ENCODE peak calls at places on chromosomes 1 and 21, in nine cellular contexts. N, W, T, F, Q, D, X, L and Z are unnamed samples.

GRCh38 chr1:192936313-192937018 is 122.7 kb downstream of the UCHL5 start:
- DNase-seq in N (no peak), W (no peak), T (no peak), F (peak), Q (no peak), D (no peak), X (peak), L (no peak), Z (peak)

GRCh38 chr1:175536369-175536768 is 207.0 kb downstream of the TNR start:
- DNase-seq in N (no peak), W (no peak), T (peak), F (peak), Q (no peak), D (no peak), X (peak), L (no peak), Z (no peak)

GRCh38 chr21:45535341-45536081 is 6.7 kb downstream of the SLC19A1 start:
- DNase-seq in N (no peak), W (peak), T (no peak), F (no peak), Q (no peak), D (no peak), X (no peak), L (peak), Z (no peak)

GRCh38 chr21:31543191-31543590 is 116.3 kb upstream of the SOD1 start:
- DNase-seq in N (no peak), W (peak), T (no peak), F (peak), Q (peak), D (no peak), X (no peak), L (no peak), Z (peak)

GRCh38 chr1:161071886-161072371 is 2.2 kb upstream of the ARHGAP30 start:
- DNase-seq in N (peak), W (peak), T (peak), F (peak), Q (peak), D (peak), X (no peak), L (peak), Z (peak)

GRCh38 chr1:175848329-175848728 is 104.9 kb upstream of the TNR start:
- DNase-seq in N (no peak), W (no peak), T (no peak), F (no peak), Q (no peak), D (no peak), X (no peak), L (no peak), Z (no peak)

GRCh38 chr1:233326995-233327937 is at the start of gene MAP3K21:
- DNase-seq in N (peak), W (peak), T (peak), F (peak), Q (peak), D (peak), X (peak), L (peak), Z (no peak)

GRCh38 chr1:82321794-82322193 is 521.1 kb downstream of the ADGRL2 start:
- DNase-seq in N (no peak), W (no peak), T (peak), F (peak), Q (no peak), D (no peak), X (peak), L (no peak), Z (no peak)

GRCh38 chr1:41416081-41416480 is 54.8 kb downstream of the FOXO6 start:
- DNase-seq in N (peak), W (no peak), T (no peak), F (no peak), Q (no peak), D (no peak), X (no peak), L (peak), Z (no peak)

GRCh38 chr1:98360864-98361263 is 300.7 kb upstream of the SNX7 start:
- DNase-seq in N (no peak), W (no peak), T (no peak), F (no peak), Q (no peak), D (no peak), X (no peak), L (no peak), Z (no peak)

GRCh38 chr1:54716299-54717047 is 812 bp downstream of the TTC4 start:
- DNase-seq in N (no peak), W (no peak), T (peak), F (peak), Q (no peak), D (no peak), X (no peak), L (no peak), Z (peak)

GRCh38 chr1:199298825-199299224 is 660.0 kb downstream of the PTPRC start:
- DNase-seq in N (no peak), W (no peak), T (no peak), F (peak), Q (no peak), D (no peak), X (no peak), L (no peak), Z (peak)

GRCh38 chr1:206012086-206012859 is 9.1 kb upstream of the RAB7B start:
- DNase-seq in N (no peak), W (peak), T (no peak), F (no peak), Q (peak), D (peak), X (no peak), L (peak), Z (no peak)

GRCh38 chr1:98702976-98703375 is 41.5 kb downstream of the SNX7 start:
- DNase-seq in N (no peak), W (no peak), T (peak), F (peak), Q (no peak), D (no peak), X (no peak), L (no peak), Z (peak)

GRCh38 chr1:11673089-11673769 is 7.7 kb downstream of the MAD2L2 start:
- DNase-seq in N (no peak), W (no peak), T (no peak), F (no peak), Q (no peak), D (no peak), X (no peak), L (no peak), Z (no peak)

GRCh38 chr1:11678442-11678841 is 2.5 kb downstream of the MAD2L2 start:
- DNase-seq in N (no peak), W (no peak), T (no peak), F (no peak), Q (no peak), D (no peak), X (no peak), L (no peak), Z (no peak)

GRCh38 chr1:11674488-11674887 is 6.5 kb downstream of the MAD2L2 start:
- DNase-seq in N (no peak), W (no peak), T (no peak), F (no peak), Q (no peak), D (no peak), X (no peak), L (no peak), Z (no peak)

GRCh38 chr1:11675362-11675761 is 5.6 kb downstream of the MAD2L2 start:
- DNase-seq in N (no peak), W (no peak), T (no peak), F (no peak), Q (no peak), D (no peak), X (no peak), L (no peak), Z (no peak)

DNA sequence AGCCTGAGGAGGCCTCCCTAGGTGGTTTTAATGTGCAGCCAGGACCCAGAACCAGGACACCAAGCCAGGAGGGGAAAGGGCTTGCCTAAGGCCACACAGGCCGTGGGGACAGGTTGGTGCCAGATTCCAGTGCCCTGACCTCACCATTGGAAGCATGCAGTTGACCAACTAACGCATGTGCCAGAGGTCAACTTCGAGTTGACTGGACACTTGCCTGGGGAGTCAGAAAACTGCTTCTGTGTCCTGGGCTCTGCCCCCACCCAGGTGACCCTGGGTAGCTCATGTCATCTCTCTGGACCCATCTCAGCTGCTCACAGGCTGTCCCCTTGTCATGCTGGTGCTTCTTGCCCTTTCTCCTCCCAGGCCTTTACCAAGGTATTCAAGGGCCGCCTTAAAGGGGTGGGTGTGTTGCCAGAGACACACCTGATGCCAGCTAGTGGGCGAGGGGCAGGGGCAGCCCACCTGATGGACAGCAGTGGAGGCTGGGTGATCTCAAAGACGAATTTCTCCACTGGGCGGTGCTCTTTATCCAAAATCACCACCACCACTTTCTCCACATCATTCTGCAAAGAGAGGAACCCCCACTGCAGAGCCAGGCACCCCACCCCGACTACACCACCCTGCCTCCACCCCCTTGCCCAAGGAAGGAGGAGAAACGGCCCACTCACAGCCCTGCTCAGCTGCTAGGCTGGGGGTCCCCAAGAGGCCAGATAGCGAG is 4.4 kb downstream of the MAD2L2 start:
- DNase-seq in N (no peak), W (no peak), T (no peak), F (no peak), Q (no peak), D (no peak), X (no peak), L (no peak), Z (no peak)
- TF ChIP-seq CTCF in N (no peak), W (no peak), T (no peak), F (no peak), Q (no peak), D (no peak), X (no peak), L (no peak), Z (no peak)

GRCh38 chr1:201480231-201481003 is 11.4 kb upstream of the PHLDA3 start:
- DNase-seq in N (peak), W (peak), T (peak), F (no peak), Q (peak), D (peak), X (no peak), L (peak), Z (peak)

GRCh38 chr1:201483373-201483949 is 14.5 kb upstream of the PHLDA3 start:
- DNase-seq in N (no peak), W (no peak), T (no peak), F (no peak), Q (no peak), D (peak), X (no peak), L (no peak), Z (no peak)

GRCh38 chr1:201481004-201481380 is 12.0 kb upstream of the PHLDA3 start:
- DNase-seq in N (no peak), W (no peak), T (no peak), F (no peak), Q (no peak), D (no peak), X (no peak), L (no peak), Z (no peak)

GRCh38 chr1:201482755-201483154 is 13.8 kb upstream of the PHLDA3 start:
- DNase-seq in N (no peak), W (no peak), T (no peak), F (no peak), Q (no peak), D (no peak), X (no peak), L (no peak), Z (no peak)

GRCh38 chr1:201481761-201482493 is 12.9 kb upstream of the PHLDA3 start:
- DNase-seq in N (peak), W (peak), T (peak), F (peak), Q (peak), D (peak), X (peak), L (peak), Z (peak)
- H3K4me3 ChIP-seq in N (peak), W (peak), T (peak), F (no peak), Q (peak), D (peak), X (no peak), L (no peak), Z (peak)

GRCh38 chr1:67484492-67484891 is 54.3 kb upstream of the SERBP1 start:
- DNase-seq in N (no peak), W (no peak), T (no peak), F (peak), Q (no peak), D (peak), X (no peak), L (no peak), Z (peak)

GRCh38 chr1:67493148-67493547 is 62.9 kb upstream of the SERBP1 start:
- DNase-seq in N (no peak), W (no peak), T (no peak), F (no peak), Q (no peak), D (no peak), X (no peak), L (no peak), Z (no peak)

GRCh38 chr1:67485046-67485811 is 55.0 kb upstream of the SERBP1 start:
- DNase-seq in N (no peak), W (no peak), T (peak), F (no peak), Q (no peak), D (no peak), X (no peak), L (no peak), Z (no peak)

GRCh38 chr1:67491280-67491679 is 61.1 kb upstream of the SERBP1 start:
- DNase-seq in N (no peak), W (no peak), T (no peak), F (no peak), Q (no peak), D (no peak), X (no peak), L (no peak), Z (no peak)

DNA sequence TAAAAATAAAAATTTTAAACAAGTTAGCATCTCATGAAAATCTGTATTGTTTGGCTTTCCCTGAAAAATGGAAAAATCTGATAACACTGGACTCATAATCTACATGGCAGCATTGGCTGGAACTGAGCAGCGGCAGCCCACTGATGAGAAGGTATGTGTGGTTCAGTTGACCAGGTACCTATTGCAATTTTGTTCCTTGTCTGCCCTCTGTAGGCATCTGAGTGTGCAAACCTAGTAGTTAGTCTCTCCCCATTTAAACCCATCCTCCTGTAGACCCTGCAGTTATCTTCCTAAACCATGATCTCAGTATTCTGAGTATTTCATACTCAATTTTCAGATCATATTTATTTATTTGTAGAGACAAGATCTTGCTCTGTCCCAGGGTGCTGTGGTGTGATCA is 59.4 kb upstream of the SERBP1 start:
- DNase-seq in N (no peak), W (no peak), T (peak), F (peak), Q (no peak), D (peak), X (peak), L (no peak), Z (peak)
- TF ChIP-seq CTCF in N (no peak), W (peak), T (no peak), F (peak), Q (no peak), D (peak), X (peak), L (peak), Z (peak)

DNA sequence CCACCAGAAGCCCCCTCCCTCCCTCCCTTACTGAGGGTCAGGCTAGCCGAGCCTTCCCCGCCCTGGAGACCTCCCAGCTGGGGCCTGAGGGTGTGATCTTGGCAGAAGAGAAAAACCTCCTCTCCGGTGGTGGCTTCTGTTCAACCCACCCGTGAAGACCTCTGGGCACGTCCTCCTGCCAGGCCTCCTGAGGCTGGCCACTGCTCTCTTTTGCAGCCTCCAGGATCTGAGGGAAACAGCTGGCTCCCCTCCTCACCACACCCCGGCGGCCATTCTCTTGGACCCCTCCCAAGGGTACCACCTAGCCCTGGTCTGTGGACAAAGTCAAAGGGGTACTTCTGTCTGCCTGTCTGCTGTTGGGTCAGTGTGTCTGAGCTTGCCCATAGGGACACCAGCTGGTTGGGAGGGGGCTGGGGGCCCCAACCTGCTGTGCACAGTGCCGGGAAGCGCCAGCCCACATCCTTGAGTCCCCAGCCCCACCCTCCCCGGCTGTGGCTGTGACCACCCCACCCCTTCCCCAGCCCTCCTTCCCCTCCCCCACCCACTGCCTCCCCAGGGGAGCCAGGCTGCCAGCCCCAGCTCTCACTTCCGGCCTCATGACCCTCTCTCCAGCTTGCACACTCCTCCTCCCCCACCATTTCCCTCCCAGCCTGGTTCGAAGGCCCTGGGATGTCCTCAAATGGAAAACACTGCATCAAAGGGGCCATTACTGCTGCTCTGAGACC is 48.1 kb downstream of the AHDC1 start:
- DNase-seq in N (no peak), W (peak), T (no peak), F (peak), Q (peak), D (peak), X (no peak), L (peak), Z (no peak)
- H3K4me3 ChIP-seq in N (no peak), W (peak), T (no peak), F (no peak), Q (no peak), D (no peak), X (no peak), L (no peak), Z (no peak)

DNA sequence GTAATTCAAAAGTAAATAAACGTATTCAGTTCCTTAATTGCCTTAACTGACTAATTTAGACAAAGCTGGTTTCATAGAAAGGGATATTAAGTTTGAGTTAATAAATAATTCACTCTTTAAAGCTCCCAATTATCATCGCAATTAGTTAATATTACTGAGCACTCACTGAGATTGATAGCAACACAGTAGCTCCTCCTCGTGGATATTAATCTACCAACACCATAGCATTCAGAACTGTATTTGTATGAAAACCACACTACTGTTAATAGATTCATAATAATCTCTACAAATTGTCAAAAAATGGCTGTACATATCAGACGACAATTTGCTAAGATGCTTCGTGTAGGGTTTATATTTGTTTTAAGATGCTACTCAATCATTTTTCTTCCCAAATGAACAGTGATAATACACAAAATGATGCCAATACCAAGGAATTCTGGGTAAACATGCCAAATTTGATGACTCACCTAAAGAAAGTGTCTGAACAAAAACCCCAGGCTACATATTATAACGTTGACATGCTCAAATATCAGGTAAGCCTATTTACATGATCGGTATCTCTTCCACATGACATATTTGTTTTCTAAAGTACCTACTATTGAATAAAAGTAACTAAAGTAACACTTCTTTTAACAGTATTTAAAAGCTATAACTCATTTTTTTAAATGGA is 18.8 kb upstream of the DYNLT5 start:
- DNase-seq in N (no peak), W (no peak), T (no peak), F (no peak), Q (no peak), D (no peak), X (peak), L (no peak), Z (peak)
- TF ChIP-seq CTCF in N (no peak), W (no peak), T (no peak), F (peak), Q (no peak), D (no peak), X (peak), L (no peak), Z (no peak)